ENCODE peak calls at places on chromosomes 3 and 15, in ten cellular contexts. C is amniotic epithelial cell; S is transverse colon; H is activated CD4-positive, alpha-beta T cell treated with anti-CD3 and anti-CD28 coated beads, Interleukin-2, amount 50 U/mL, for 24 hours; F is fibroblast of pulmonary artery; Y is stimulated activated CD4-positive, alpha-beta T cell treated with anti-CD3 and anti-CD28 coated beads, Interleukin-2, amount 100 ng/mL, for 48 hours; G is cardiac fibroblast; B is hepatic stellate cell; X is heart right ventricle; V is activated naive CD4-positive, alpha-beta T cell treated with Interleukin-2 at 50 U/mL for 16 hours. M is an unnamed sample.

GRCh38 chr15:65326109-65326508 is 21.6 kb downstream of the RNU5B-1 start:
- DNase-seq in C (peak; percentile 14), S (no peak), H (no peak), F (peak; percentile 25), Y (no peak), G (peak; percentile 24), B (no peak), X (peak; percentile 36), V (no peak), M (peak; percentile 72)

GRCh38 chr3:52468336-52468735 is 12.9 kb downstream of the NISCH start:
- DNase-seq in C (peak; percentile 86), S (no peak), H (no peak), F (no peak), Y (no peak), G (no peak), B (no peak), X (no peak), V (no peak), M (no peak)

GRCh38 chr3:129352650-129353588 is 74.2 kb downstream of the HMCES start:
- DNase-seq in C (no peak), S (no peak), H (no peak), F (peak; percentile 15), Y (no peak), G (peak; percentile 23), B (no peak), X (peak; percentile 56), V (no peak), M (no peak)

GRCh38 chr3:195001961-195002861 is 268.7 kb downstream of the XXYLT1 start:
- DNase-seq in C (peak; percentile 34), S (peak; percentile 78), H (no peak), F (peak; percentile 51), Y (no peak), G (peak; percentile 50), B (peak; percentile 45), X (peak; percentile 57), V (no peak), M (no peak)

GRCh38 chr15:63402498-63403253 is 21.0 kb upstream of the CA12 start:
- DNase-seq in C (peak; percentile 38), S (no peak), H (no peak), F (peak; percentile 71), Y (no peak), G (peak; percentile 75), B (peak; percentile 40), X (no peak), V (no peak), M (no peak)

GRCh38 chr3:153439780-153440179 is 277.8 kb downstream of the RAP2B start:
- DNase-seq in C (no peak), S (no peak), H (no peak), F (no peak), Y (no peak), G (peak; percentile 7), B (no peak), X (no peak), V (no peak), M (no peak)

GRCh38 chr3:45124379-45124778 is 21.8 kb downstream of the CDCP1 start:
- DNase-seq in C (peak; percentile 65), S (no peak), H (no peak), F (peak; percentile 63), Y (no peak), G (peak; percentile 86), B (peak; percentile 87), X (no peak), V (no peak), M (no peak)

GRCh38 chr3:182117131-182117530 is 405.4 kb downstream of the SOX2 start:
- DNase-seq in C (no peak), S (no peak), H (no peak), F (no peak), Y (no peak), G (no peak), B (no peak), X (no peak), V (no peak), M (no peak)

GRCh38 chr15:92277776-92278175 is 115.9 kb upstream of the ST8SIA2 start:
- DNase-seq in C (no peak), S (no peak), H (no peak), F (no peak), Y (no peak), G (peak; percentile 2), B (no peak), X (peak; percentile 8), V (no peak), M (no peak)

GRCh38 chr3:51717947-51718346 is 11.1 kb downstream of the GRM2 start:
- DNase-seq in C (no peak), S (no peak), H (no peak), F (no peak), Y (no peak), G (no peak), B (no peak), X (no peak), V (no peak), M (no peak)

GRCh38 chr3:141080407-141080806 is 29.3 kb downstream of the SPSB4 start:
- DNase-seq in C (no peak), S (no peak), H (no peak), F (no peak), Y (no peak), G (no peak), B (no peak), X (no peak), V (no peak), M (no peak)

M was measured in breast epithelium.